ENCODE peak calls at places on chromosomes 5 and 9, in nine cellular contexts. O, Q, S, I, R, H, D, V and U are unnamed samples.

GRCh38 chr5:179765400-179765799 is 28.4 kb upstream of the LTC4S start:
- DNase-seq in O (no peak), Q (no peak), S (no peak), I (peak; percentile 44), R (no peak), H (peak; percentile 94), D (no peak), V (no peak), U (no peak)

GRCh38 chr9:115157245-115157674 is 39.3 kb upstream of the TNC start:
- DNase-seq in O (peak; percentile 47), Q (no peak), S (no peak), I (no peak), R (no peak), H (peak; percentile 82), D (no peak), V (no peak), U (no peak)

GRCh38 chr9:94981661-94982060 is 255.2 kb downstream of the AOPEP start:
- DNase-seq in O (no peak), Q (no peak), S (no peak), I (no peak), R (no peak), H (no peak), D (no peak), V (no peak), U (no peak)

GRCh38 chr9:97756991-97757390 is 59.9 kb upstream of the XPA start:
- DNase-seq in O (no peak), Q (no peak), S (no peak), I (no peak), R (no peak), H (no peak), D (no peak), V (no peak), U (no peak)

GRCh38 chr9:89929721-89930480 is 325.1 kb downstream of the GADD45G start:
- DNase-seq in O (no peak), Q (no peak), S (no peak), I (no peak), R (no peak), H (peak; percentile 9), D (no peak), V (no peak), U (no peak)

GRCh38 chr9:133731876-133732321 is 6.3 kb downstream of the SARDH start:
- DNase-seq in O (peak; percentile 74), Q (no peak), S (peak; percentile 48), I (no peak), R (peak; percentile 77), H (peak; percentile 54), D (no peak), V (no peak), U (peak; percentile 96)

GRCh38 chr9:35738186-35738585 is 5.7 kb downstream of the CREB3 start:
- DNase-seq in O (no peak), Q (no peak), S (no peak), I (no peak), R (no peak), H (no peak), D (no peak), V (no peak), U (no peak)

GRCh38 chr5:124659798-124660197 is 86.6 kb downstream of the ZNF608 start:
- DNase-seq in O (no peak), Q (no peak), S (no peak), I (no peak), R (no peak), H (no peak), D (no peak), V (no peak), U (no peak)

GRCh38 chr5:33067291-33067690 is 356.2 kb downstream of the NPR3 start:
- DNase-seq in O (no peak), Q (no peak), S (no peak), I (no peak), R (no peak), H (no peak), D (no peak), V (no peak), U (no peak)

GRCh38 chr5:98416541-98416940 is 356.9 kb upstream of the RGMB start:
- DNase-seq in O (no peak), Q (no peak), S (no peak), I (no peak), R (no peak), H (peak; percentile 65), D (no peak), V (no peak), U (no peak)

GRCh38 chr9:131500377-131500776 is 2.3 kb upstream of the POMT1 start:
- DNase-seq in O (no peak), Q (peak; percentile 43), S (no peak), I (no peak), R (no peak), H (no peak), D (no peak), V (no peak), U (no peak)

GRCh38 chr9:31355159-31355882 is 1029.1 kb upstream of the ACO1 start:
- DNase-seq in O (no peak), Q (no peak), S (no peak), I (no peak), R (no peak), H (no peak), D (no peak), V (no peak), U (no peak)

GRCh38 chr9:133048595-133048994 is 13.2 kb upstream of the CEL start:
- DNase-seq in O (peak; percentile 46), Q (peak; percentile 36), S (no peak), I (no peak), R (peak; percentile 53), H (peak; percentile 21), D (no peak), V (peak; percentile 54), U (no peak)

GRCh38 chr9:107732781-107733529 is 243.4 kb upstream of the KLF4 start:
- DNase-seq in O (no peak), Q (no peak), S (no peak), I (no peak), R (no peak), H (peak; percentile 77), D (no peak), V (no peak), U (no peak)

GRCh38 chr5:40260351-40260750 is 419.4 kb upstream of the PTGER4 start:
- DNase-seq in O (no peak), Q (no peak), S (no peak), I (no peak), R (no peak), H (peak; percentile 42), D (no peak), V (no peak), U (no peak)

GRCh38 chr5:132470596-132470995 is 20.0 kb downstream of the IRF1 start:
- DNase-seq in O (no peak), Q (no peak), S (peak; percentile 41), I (no peak), R (no peak), H (no peak), D (no peak), V (no peak), U (no peak)

GRCh38 chr5:132471006-132471907 is 19.3 kb downstream of the IRF1 start:
- DNase-seq in O (no peak), Q (no peak), S (peak; percentile 18), I (no peak), R (no peak), H (no peak), D (no peak), V (no peak), U (no peak)

GRCh38 chr5:132467292-132467984 is 23.1 kb downstream of the IRF1 start:
- DNase-seq in O (no peak), Q (no peak), S (peak; percentile 40), I (no peak), R (no peak), H (no peak), D (no peak), V (no peak), U (no peak)

GRCh38 chr5:132468665-132469379 is 21.8 kb downstream of the IRF1 start:
- DNase-seq in O (no peak), Q (no peak), S (peak; percentile 29), I (no peak), R (no peak), H (peak; percentile 32), D (no peak), V (no peak), U (no peak)

GRCh38 chr5:132469380-132470372 is 20.9 kb downstream of the IRF1 start:
- DNase-seq in O (no peak), Q (no peak), S (peak; percentile 28), I (no peak), R (no peak), H (no peak), D (no peak), V (no peak), U (no peak)
- TF ChIP-seq CTCF in O (peak; percentile 9), Q (no peak), S (no peak), I (no peak), R (peak; percentile 7), H (no peak), D (no peak), V (no peak), U (no peak)

DNA sequence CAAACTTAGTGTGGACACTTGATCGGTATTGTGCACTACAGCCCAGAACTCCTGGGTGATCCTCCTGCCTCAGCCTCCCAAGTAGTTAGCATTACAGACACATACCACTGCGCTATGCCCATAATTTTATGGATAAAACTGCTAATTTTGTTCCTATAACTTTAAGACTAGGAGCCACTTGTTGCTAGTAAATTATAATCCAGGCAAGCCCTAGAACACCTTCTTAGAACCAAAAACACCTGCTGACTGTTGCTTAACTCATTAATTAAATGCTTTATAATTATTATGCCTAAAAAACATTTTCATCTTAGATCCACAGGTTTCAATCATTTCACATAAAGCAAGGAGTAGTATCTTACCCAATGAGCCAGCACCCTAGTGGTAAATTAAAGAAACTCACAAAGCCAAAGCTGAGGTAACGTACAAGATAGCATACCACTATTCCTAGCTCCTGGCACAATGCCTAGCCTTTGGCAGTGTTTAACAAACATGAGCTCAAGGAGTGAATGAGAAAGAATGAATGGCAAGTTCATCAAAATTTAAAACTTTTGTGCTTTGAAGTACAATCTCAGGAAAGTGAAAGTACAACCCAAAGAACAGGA is 5.4 kb downstream of the MRPS27 start:
- DNase-seq in O (peak; percentile 58), Q (no peak), S (no peak), I (no peak), R (no peak), H (peak; percentile 76), D (no peak), V (no peak), U (no peak)
- TF ChIP-seq CTCF in O (peak; percentile 20), Q (no peak), S (no peak), I (no peak), R (no peak), H (peak; percentile 33), D (no peak), V (no peak), U (no peak)

GRCh38 chr9:109277451-109277850 is 43.4 kb downstream of the EPB41L4B start:
- DNase-seq in O (no peak), Q (no peak), S (no peak), I (no peak), R (peak; percentile 97), H (no peak), D (no peak), V (no peak), U (no peak)
- TF ChIP-seq CTCF in O (no peak), Q (no peak), S (no peak), I (no peak), R (no peak), H (no peak), D (no peak), V (no peak), U (no peak)

DNA sequence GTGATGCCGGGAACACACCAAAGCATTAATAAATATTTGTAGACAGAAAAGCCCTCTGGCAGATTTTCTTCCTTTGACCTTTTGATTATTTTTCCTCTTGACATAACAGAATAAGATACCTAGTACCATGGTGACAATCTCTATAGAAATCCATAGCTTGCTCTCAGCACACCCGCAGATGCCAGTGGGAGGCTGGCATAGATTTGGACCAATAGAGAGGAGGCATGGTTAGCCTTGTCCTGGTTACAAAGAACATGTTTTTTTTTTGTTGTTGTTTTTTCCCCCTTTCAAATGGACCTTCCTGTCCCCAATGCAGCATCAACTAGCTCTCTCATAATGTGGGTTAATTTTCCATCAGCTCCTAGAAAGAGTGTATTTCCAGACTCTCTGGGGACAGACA is 130.9 kb upstream of the CPEB4 start:
- DNase-seq in O (no peak), Q (no peak), S (no peak), I (no peak), R (no peak), H (no peak), D (no peak), V (no peak), U (no peak)
- TF ChIP-seq CTCF in O (no peak), Q (no peak), S (no peak), I (no peak), R (no peak), H (no peak), D (no peak), V (no peak), U (no peak)